ENCODE peak calls at places on chromosome 10, in four cellular contexts. U is cardiac muscle cell; D is CD4-positive, CD25-positive, alpha-beta regulatory T cell; P is heart left ventricle. L is an unnamed sample.

GRCh38 chr10:7541137-7542087 is 125.4 kb downstream of the ITIH5 start:
- DNase-seq in U (peak; percentile 89), D (no peak), P (peak; percentile 71), L (no peak)

GRCh38 chr10:132756591-132756990 is 29.4 kb downstream of the NKX6-2 start:
- DNase-seq in U (no peak), D (no peak), P (no peak), L (no peak)

GRCh38 chr10:118349235-118349634 is 7.1 kb upstream of the FAM204A start:
- DNase-seq in U (no peak), D (peak; percentile 11), P (no peak), L (no peak)

GRCh38 chr10:79491171-79491835 is 21.0 kb upstream of the EIF5AL1 start:
- DNase-seq in U (no peak), D (no peak), P (no peak), L (no peak)

GRCh38 chr10:86212391-86212700 is 154.2 kb downstream of the GRID1 start:
- DNase-seq in U (no peak), D (no peak), P (no peak), L (no peak)

GRCh38 chr10:126583507-126584200 is 86.8 kb downstream of the C10orf90 start:
- DNase-seq in U (no peak), D (no peak), P (no peak), L (no peak)

GRCh38 chr10:97701438-97702064 is 12.0 kb upstream of the MARVELD1 start:
- DNase-seq in U (peak; percentile 84), D (peak; percentile 70), P (peak; percentile 41), L (no peak)

GRCh38 chr10:78972160-78972946 is 96.4 kb upstream of the ZMIZ1 start:
- DNase-seq in U (peak; percentile 78), D (no peak), P (peak; percentile 71), L (no peak)

GRCh38 chr10:90912176-90912575 is 8.7 kb downstream of the ANKRD1 start:
- DNase-seq in U (no peak), D (no peak), P (no peak), L (peak; percentile 78)

GRCh38 chr10:133388973-133389818 is 4.8 kb upstream of the MTG1 start:
- DNase-seq in U (no peak), D (peak; percentile 87), P (peak; percentile 18), L (no peak)

GRCh38 chr10:68586622-68587325 is 26.6 kb downstream of the TET1 start:
- DNase-seq in U (no peak), D (no peak), P (no peak), L (no peak)

GRCh38 chr10:659710-660141 is 29.7 kb downstream of the DIP2C start:
- DNase-seq in U (peak; percentile 74), D (no peak), P (no peak), L (peak; percentile 10)

GRCh38 chr10:845526-845925 is 86.0 kb downstream of the LARP4B start:
- DNase-seq in U (no peak), D (no peak), P (no peak), L (no peak)

GRCh38 chr10:283916-284356 is 148.7 kb downstream of the ZMYND11 start:
- DNase-seq in U (no peak), D (peak; percentile 33), P (no peak), L (no peak)

GRCh38 chr10:110857265-110858158 is 14.2 kb upstream of the PDCD4 start:
- DNase-seq in U (peak; percentile 78), D (peak; percentile 44), P (no peak), L (peak; percentile 61)

GRCh38 chr10:64956441-64956840 is 1435.2 kb downstream of the REEP3 start:
- DNase-seq in U (no peak), D (no peak), P (no peak), L (peak; percentile 71)

GRCh38 chr10:104608076-104608828 is 32.8 kb upstream of the SORCS3 start:
- DNase-seq in U (no peak), D (no peak), P (no peak), L (no peak)

GRCh38 chr10:28676297-28676967 is 889 bp upstream of the BAMBI start:
- DNase-seq in U (peak; percentile 42), D (no peak), P (peak; percentile 31), L (no peak)

GRCh38 chr10:104122273-104123107 is 519 bp downstream of the SFR1 start:
- DNase-seq in U (peak; percentile 18), D (no peak), P (no peak), L (no peak)

GRCh38 chr10:73649876-73650536 is 5.8 kb downstream of the SYNPO2L start:
- DNase-seq in U (no peak), D (no peak), P (peak; percentile 54), L (no peak)

GRCh38 chr10:80416401-80417098 is 8.2 kb downstream of the PRXL2A start:
- DNase-seq in U (peak; percentile 93), D (no peak), P (peak; percentile 66), L (no peak)

GRCh38 chr10:103440416-103440815 is 11.8 kb downstream of the CALHM2 start:
- DNase-seq in U (no peak), D (no peak), P (no peak), L (no peak)

GRCh38 chr10:49502358-49502757 is 36.6 kb downstream of the ERCC6 start:
- DNase-seq in U (peak; percentile 51), D (no peak), P (no peak), L (no peak)

GRCh38 chr10:95183451-95184230 is 10.4 kb upstream of the ACSM6 start:
- DNase-seq in U (peak; percentile 89), D (peak; percentile 68), P (peak; percentile 83), L (peak; percentile 22)

GRCh38 chr10:114403545-114404161 is 649 bp downstream of the AFAP1L2 start:
- DNase-seq in U (no peak), D (no peak), P (peak; percentile 55), L (no peak)

DNA sequence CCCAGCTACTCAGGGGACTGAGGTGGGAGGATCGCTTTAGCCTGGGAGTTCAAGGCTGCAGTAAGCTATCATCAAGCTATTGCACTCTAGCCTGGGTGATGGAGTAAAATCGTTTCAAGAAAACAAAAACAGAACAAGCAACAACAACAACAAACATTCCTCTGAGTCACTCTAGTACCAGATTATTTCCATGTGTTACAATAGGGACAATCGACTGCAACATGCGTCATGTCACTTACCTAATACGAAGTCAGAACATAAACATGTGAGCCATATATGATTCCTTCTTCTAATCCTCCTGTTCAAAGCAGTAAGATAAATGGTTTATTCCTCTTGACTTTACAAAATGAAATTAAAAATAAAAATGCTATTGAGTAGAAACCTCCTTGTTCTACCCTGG is 57.3 kb downstream of the ZNF438 start:
- DNase-seq in U (no peak), D (no peak), P (no peak), L (no peak)
- H3K27ac ChIP-seq in U (no peak overlapping the region), D (no peak overlapping the region), P (peak overlapping the region; percentile 86), L (no peak overlapping the region)

GRCh38 chr10:82922755-82923154 is 1047.8 kb downstream of the NRG3 start:
- DNase-seq in U (no peak), D (no peak), P (no peak), L (peak; percentile 35)

GRCh38 chr10:82925547-82925946 is 1050.6 kb downstream of the NRG3 start:
- DNase-seq in U (no peak), D (no peak), P (no peak), L (no peak)

GRCh38 chr10:82924711-82925110 is 1049.7 kb downstream of the NRG3 start:
- DNase-seq in U (no peak), D (no peak), P (no peak), L (no peak)

GRCh38 chr10:82922046-82922445 is 1047.1 kb downstream of the NRG3 start:
- DNase-seq in U (no peak), D (no peak), P (no peak), L (no peak)
- H3K4me1 ChIP-seq in U (no peaks in the 10 kb centered on the region), D (no peaks in the 10 kb centered on the region), P (no peaks in the 10 kb centered on the region), L (no peaks in the 10 kb centered on the region)

GRCh38 chr10:123458933-123459332 is 207.2 kb upstream of the GPR26 start:
- DNase-seq in U (no peak), D (no peak), P (no peak), L (no peak)

GRCh38 chr10:123455861-123456260 is 210.3 kb upstream of the GPR26 start:
- DNase-seq in U (no peak), D (no peak), P (no peak), L (no peak)

GRCh38 chr10:123463176-123463575 is 203.0 kb upstream of the GPR26 start:
- DNase-seq in U (no peak), D (no peak), P (no peak), L (no peak)

GRCh38 chr10:123462760-123463159 is 203.4 kb upstream of the GPR26 start:
- DNase-seq in U (no peak), D (no peak), P (no peak), L (no peak)

DNA sequence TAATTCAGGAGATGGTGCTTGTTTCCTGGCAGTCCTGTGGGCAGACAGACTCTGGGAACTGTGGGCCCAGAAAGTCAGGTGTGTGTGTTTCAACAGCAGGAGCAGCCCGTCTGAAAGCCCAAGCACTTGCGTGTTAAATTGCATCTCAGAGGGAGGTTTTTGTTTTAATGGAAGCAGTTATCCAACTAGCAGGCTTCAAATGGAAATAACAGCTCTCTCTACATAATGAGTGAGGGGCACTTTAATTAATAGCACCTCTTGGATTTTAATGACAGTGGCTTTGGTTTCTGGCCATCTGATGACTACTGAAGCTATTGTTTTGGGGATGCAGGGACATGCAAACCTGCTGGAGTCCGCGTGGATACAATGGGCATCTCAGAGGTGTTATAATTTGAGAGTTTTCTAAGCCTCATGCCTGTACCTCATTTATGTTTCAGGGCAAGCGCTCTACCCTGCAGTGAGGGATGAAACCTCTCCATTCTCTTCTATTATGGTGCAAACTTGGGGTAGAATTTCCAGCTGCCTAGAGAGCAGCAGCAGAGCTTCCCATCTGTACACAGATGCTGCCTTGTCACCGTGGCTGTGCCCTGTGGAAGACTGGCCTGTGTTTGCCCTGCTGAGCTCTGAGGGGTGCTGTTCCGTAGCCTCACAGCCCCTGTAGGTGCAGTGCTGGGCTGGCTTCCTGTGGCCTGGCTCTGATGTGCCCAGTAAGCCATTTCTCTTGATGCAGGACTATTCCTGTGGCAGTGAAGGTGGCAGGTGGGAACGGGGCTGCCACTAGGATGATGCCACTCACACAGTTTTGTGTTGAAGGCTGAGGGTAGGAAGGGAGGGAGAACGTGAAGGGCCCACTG is 206.6 kb upstream of the GPR26 start:
- DNase-seq in U (no peak), D (no peak), P (no peak), L (no peak)
- H3K27me3 ChIP-seq in U (no peaks in the 10 kb centered on the region), D (no peaks in the 10 kb centered on the region), P (no peaks in the 10 kb centered on the region), L (no peaks in the 10 kb centered on the region)

GRCh38 chr10:4676566-4676965 is 149.4 kb upstream of the AKR1E2 start:
- DNase-seq in U (no peak), D (no peak), P (no peak), L (no peak)
- H3K27ac ChIP-seq in U (no peak overlapping the region), D (no peak overlapping the region), P (no peak overlapping the region), L (peak overlapping the region; percentile 97)

DNA sequence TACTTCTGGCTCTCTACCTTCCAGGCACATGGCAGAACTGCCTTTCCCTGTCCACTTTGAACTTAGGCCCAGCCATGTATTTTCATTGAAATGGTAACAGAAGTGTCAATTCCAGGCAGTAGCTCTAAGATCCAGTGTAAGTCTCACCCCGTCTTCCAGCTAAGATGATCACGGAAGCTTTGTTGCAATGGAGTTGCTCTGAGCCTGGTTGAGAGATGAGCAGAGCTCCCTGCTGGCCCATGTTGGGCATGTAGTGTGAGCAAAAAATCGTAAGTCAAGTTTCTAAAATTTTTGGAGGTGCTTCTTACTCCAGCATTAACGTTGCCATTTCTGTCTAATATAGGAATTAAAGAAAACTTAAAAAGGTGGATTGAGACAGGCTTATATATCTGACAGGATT is 274.4 kb downstream of the IPMK start:
- DNase-seq in U (no peak), D (no peak), P (no peak), L (no peak)
- H3K4me1 ChIP-seq in U (no peaks in the 10 kb centered on the region), D (no peaks in the 10 kb centered on the region), P (no peaks in the 10 kb centered on the region), L (peaks cover 3% of the 10 kb centered on the region)